ENCODE peak calls at places on chromosome 11, in five cellular contexts. One of them, this sample, is unnamed.

GRCh38 chr11:131845255-131845654 is 474.8 kb downstream of the NTM start:
- DNase-seq in midbrain: no peak
- DNase-seq in activated CD4-positive, alpha-beta T cell treated with anti-CD3 and anti-CD28 coated beads, Interleukin-2, amount 50 U/mL, for 48 hours: no peak
- DNase-seq in NCI-H1105 treated with DMSO at 0.1 percent for 48 hours: no peak
- DNase-seq in NCI-H146: no peak
- DNase-seq in this sample: no peak

GRCh38 chr11:4134844-4135243 is 40.2 kb downstream of the RRM1 start:
- DNase-seq in midbrain: no peak
- DNase-seq in activated CD4-positive, alpha-beta T cell treated with anti-CD3 and anti-CD28 coated beads, Interleukin-2, amount 50 U/mL, for 48 hours: no peak
- DNase-seq in NCI-H1105 treated with DMSO at 0.1 percent for 48 hours: no peak
- DNase-seq in NCI-H146: no peak
- DNase-seq in this sample: peak

GRCh38 chr11:36367806-36368680 is 72.0 kb downstream of the PRR5L start:
- DNase-seq in midbrain: no peak
- DNase-seq in activated CD4-positive, alpha-beta T cell treated with anti-CD3 and anti-CD28 coated beads, Interleukin-2, amount 50 U/mL, for 48 hours: no peak
- DNase-seq in NCI-H1105 treated with DMSO at 0.1 percent for 48 hours: no peak
- DNase-seq in NCI-H146: no peak
- DNase-seq in this sample: no peak

GRCh38 chr11:20457001-20457768 is 69.7 kb downstream of the PRMT3 start:
- DNase-seq in midbrain: no peak
- DNase-seq in activated CD4-positive, alpha-beta T cell treated with anti-CD3 and anti-CD28 coated beads, Interleukin-2, amount 50 U/mL, for 48 hours: no peak
- DNase-seq in NCI-H1105 treated with DMSO at 0.1 percent for 48 hours: no peak
- DNase-seq in NCI-H146: no peak
- DNase-seq in this sample: peak

GRCh38 chr11:134349802-134350355 is 18.1 kb downstream of the GLB1L2 start:
- DNase-seq in midbrain: no peak
- DNase-seq in activated CD4-positive, alpha-beta T cell treated with anti-CD3 and anti-CD28 coated beads, Interleukin-2, amount 50 U/mL, for 48 hours: no peak
- DNase-seq in NCI-H1105 treated with DMSO at 0.1 percent for 48 hours: no peak
- DNase-seq in NCI-H146: no peak
- DNase-seq in this sample: no peak

GRCh38 chr11:119306373-119306890 is 10.5 kb downstream of the MCAM start:
- DNase-seq in midbrain: no peak
- DNase-seq in activated CD4-positive, alpha-beta T cell treated with anti-CD3 and anti-CD28 coated beads, Interleukin-2, amount 50 U/mL, for 48 hours: peak
- DNase-seq in NCI-H1105 treated with DMSO at 0.1 percent for 48 hours: no peak
- DNase-seq in NCI-H146: no peak
- DNase-seq in this sample: peak

GRCh38 chr11:11148104-11148509 is 204.9 kb downstream of the CSNK2A3 start:
- DNase-seq in midbrain: peak
- DNase-seq in activated CD4-positive, alpha-beta T cell treated with anti-CD3 and anti-CD28 coated beads, Interleukin-2, amount 50 U/mL, for 48 hours: peak
- DNase-seq in NCI-H1105 treated with DMSO at 0.1 percent for 48 hours: no peak
- DNase-seq in NCI-H146: no peak
- DNase-seq in this sample: peak

GRCh38 chr11:73193251-73194033 is 24.6 kb upstream of the P2RY2 start:
- DNase-seq in midbrain: no peak
- DNase-seq in activated CD4-positive, alpha-beta T cell treated with anti-CD3 and anti-CD28 coated beads, Interleukin-2, amount 50 U/mL, for 48 hours: no peak
- DNase-seq in NCI-H1105 treated with DMSO at 0.1 percent for 48 hours: no peak
- DNase-seq in NCI-H146: no peak
- DNase-seq in this sample: no peak

GRCh38 chr11:125481531-125481930 is 14.5 kb downstream of the FEZ1 start:
- DNase-seq in midbrain: peak
- DNase-seq in activated CD4-positive, alpha-beta T cell treated with anti-CD3 and anti-CD28 coated beads, Interleukin-2, amount 50 U/mL, for 48 hours: no peak
- DNase-seq in NCI-H1105 treated with DMSO at 0.1 percent for 48 hours: no peak
- DNase-seq in NCI-H146: no peak
- DNase-seq in this sample: no peak

GRCh38 chr11:23923357-23923756 is 573.5 kb upstream of the LUZP2 start:
- DNase-seq in midbrain: no peak
- DNase-seq in activated CD4-positive, alpha-beta T cell treated with anti-CD3 and anti-CD28 coated beads, Interleukin-2, amount 50 U/mL, for 48 hours: no peak
- DNase-seq in NCI-H1105 treated with DMSO at 0.1 percent for 48 hours: no peak
- DNase-seq in NCI-H146: no peak
- DNase-seq in this sample: no peak

GRCh38 chr11:119885861-119886567 is 157.0 kb upstream of the NECTIN1 start:
- DNase-seq in midbrain: no peak
- DNase-seq in activated CD4-positive, alpha-beta T cell treated with anti-CD3 and anti-CD28 coated beads, Interleukin-2, amount 50 U/mL, for 48 hours: no peak
- DNase-seq in NCI-H1105 treated with DMSO at 0.1 percent for 48 hours: no peak
- DNase-seq in NCI-H146: no peak
- DNase-seq in this sample: no peak

GRCh38 chr11:88508558-88508807 is 170.9 kb upstream of the CTSC start:
- DNase-seq in midbrain: no peak
- DNase-seq in activated CD4-positive, alpha-beta T cell treated with anti-CD3 and anti-CD28 coated beads, Interleukin-2, amount 50 U/mL, for 48 hours: no peak
- DNase-seq in NCI-H1105 treated with DMSO at 0.1 percent for 48 hours: peak
- DNase-seq in NCI-H146: no peak
- DNase-seq in this sample: no peak

GRCh38 chr11:130528862-130529261 is 80.4 kb downstream of the ADAMTS15 start:
- DNase-seq in midbrain: no peak
- DNase-seq in activated CD4-positive, alpha-beta T cell treated with anti-CD3 and anti-CD28 coated beads, Interleukin-2, amount 50 U/mL, for 48 hours: no peak
- DNase-seq in NCI-H1105 treated with DMSO at 0.1 percent for 48 hours: no peak
- DNase-seq in NCI-H146: no peak
- DNase-seq in this sample: no peak

GRCh38 chr11:20310596-20311394 is 52.7 kb upstream of the HTATIP2 start:
- DNase-seq in midbrain: no peak
- DNase-seq in activated CD4-positive, alpha-beta T cell treated with anti-CD3 and anti-CD28 coated beads, Interleukin-2, amount 50 U/mL, for 48 hours: no peak
- DNase-seq in NCI-H1105 treated with DMSO at 0.1 percent for 48 hours: peak
- DNase-seq in NCI-H146: peak
- DNase-seq in this sample: no peak

This sample was measured in adipocyte.